ENCODE peak calls at places on chromosomes 2 and 18, in seven cellular contexts. G is mesenchymal stem cell, W is H1, E is IMR-90, B is neuronal stem cell, L is trophoblast cell, Q is mesendoderm. A is an unnamed sample.

GRCh38 chr2:156589381-156590079 is 153.4 kb downstream of the GPD2 start:
- DNase-seq in G (peak; percentile 53), W (no peak), E (peak; percentile 62), B (no peak), L (peak; percentile 59), Q (peak; percentile 52), A (no peak)

GRCh38 chr2:105287692-105288091 is 41.8 kb downstream of the TGFBRAP1 start:
- DNase-seq in G (peak; percentile 62), W (peak; percentile 61), E (peak; percentile 35), B (peak; percentile 11), L (peak; percentile 69), Q (peak; percentile 70), A (peak; percentile 65)

GRCh38 chr2:217445726-217446125 is 557.1 kb downstream of the TNS1 start:
- DNase-seq in G (peak; percentile 48), W (no peak), E (no peak), B (no peak), L (no peak), Q (no peak), A (no peak)

GRCh38 chr2:223007531-223007930 is 44.5 kb upstream of the KCNE4 start:
- DNase-seq in G (peak; percentile 81), W (no peak), E (peak; percentile 83), B (no peak), L (no peak), Q (no peak), A (no peak)

GRCh38 chr18:12645264-12645663 is 12.6 kb downstream of the SPIRE1 start:
- DNase-seq in G (no peak), W (no peak), E (no peak), B (no peak), L (peak; percentile 47), Q (no peak), A (no peak)

GRCh38 chr2:17635007-17635406 is 94.5 kb downstream of the VSNL1 start:
- DNase-seq in G (no peak), W (no peak), E (no peak), B (no peak), L (no peak), Q (no peak), A (no peak)

GRCh38 chr2:101821059-101821805 is 123.7 kb downstream of the MAP4K4 start:
- DNase-seq in G (no peak), W (no peak), E (peak; percentile 56), B (no peak), L (no peak), Q (no peak), A (no peak)

GRCh38 chr2:75489682-75490180 is 71.0 kb downstream of the EVA1A start:
- DNase-seq in G (no peak), W (no peak), E (no peak), B (no peak), L (peak; percentile 62), Q (no peak), A (no peak)

GRCh38 chr18:74725690-74726089 is 128.0 kb downstream of the ZNF407 start:
- DNase-seq in G (no peak), W (no peak), E (no peak), B (no peak), L (no peak), Q (no peak), A (no peak)

GRCh38 chr18:70490008-70490933 is 201.4 kb downstream of the SOCS6 start:
- DNase-seq in G (peak; percentile 56), W (no peak), E (peak; percentile 57), B (peak; percentile 57), L (peak; percentile 68), Q (peak; percentile 67), A (no peak)

GRCh38 chr2:240247241-240247867 is 106.9 kb upstream of the OTOS start:
- DNase-seq in G (no peak), W (no peak), E (no peak), B (no peak), L (no peak), Q (no peak), A (no peak)

GRCh38 chr2:172247203-172247602 is 144.5 kb upstream of the DLX2 start:
- DNase-seq in G (no peak), W (no peak), E (no peak), B (no peak), L (peak; percentile 51), Q (peak; percentile 74), A (no peak)

GRCh38 chr2:86556508-86556907 is 6.7 kb downstream of the CHMP3 start:
- DNase-seq in G (no peak), W (no peak), E (no peak), B (no peak), L (peak; percentile 30), Q (peak; percentile 22), A (no peak)

GRCh38 chr18:59231877-59232276 is 11.9 kb downstream of the GRP start:
- DNase-seq in G (no peak), W (no peak), E (no peak), B (no peak), L (no peak), Q (no peak), A (no peak)

GRCh38 chr2:211494085-211494484 is 937.7 kb downstream of the CPS1 start:
- DNase-seq in G (no peak), W (no peak), E (no peak), B (no peak), L (no peak), Q (no peak), A (no peak)

GRCh38 chr2:211498551-211499205 is 942.3 kb downstream of the CPS1 start:
- DNase-seq in G (no peak), W (no peak), E (no peak), B (no peak), L (no peak), Q (no peak), A (no peak)

DNA sequence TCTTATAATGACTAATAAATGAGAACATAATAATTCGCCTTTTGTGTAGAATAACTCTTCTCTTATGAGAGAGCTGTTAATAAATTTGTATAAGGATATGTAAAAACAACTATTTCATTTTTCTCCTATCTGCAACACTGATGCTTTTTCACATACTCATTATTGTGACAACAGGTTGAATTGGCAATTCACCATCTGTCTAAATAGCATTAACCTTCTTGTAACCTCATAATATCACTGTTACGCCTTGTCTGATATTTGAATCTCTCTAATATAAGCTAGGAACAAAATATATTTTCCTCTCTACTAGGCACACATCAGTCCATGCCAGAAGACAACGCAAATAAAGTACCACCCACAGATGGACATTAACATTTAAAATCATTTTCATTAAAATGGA is 938.9 kb downstream of the CPS1 start:
- DNase-seq in G (no peak), W (no peak), E (no peak), B (no peak), L (no peak), Q (no peak), A (no peak)
- H3K23ac ChIP-seq in G (no peak overlapping the region), W (no peak overlapping the region), E (no peak overlapping the region), B (no peak overlapping the region), L (no peak overlapping the region), Q (no peak overlapping the region), A (no peak overlapping the region)

DNA sequence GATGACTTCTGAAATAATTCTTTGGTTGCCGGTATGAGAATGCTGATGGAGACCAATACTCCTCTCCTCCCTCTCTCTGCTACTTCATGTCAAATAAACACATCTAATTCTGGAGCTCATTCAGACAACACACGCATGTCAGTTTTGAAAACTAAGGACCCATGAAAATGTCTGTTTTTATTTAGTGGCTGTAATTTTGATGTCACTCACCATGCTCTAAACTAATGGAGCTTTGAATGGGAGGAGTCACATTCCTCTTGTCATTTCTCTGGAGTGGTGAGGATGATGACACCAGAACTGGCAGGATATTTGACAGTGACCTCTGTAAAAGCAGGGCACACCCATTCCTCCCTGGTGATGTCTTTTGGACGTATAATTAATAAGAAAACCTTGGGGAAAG is 163.0 kb downstream of the PHLPP1 start:
- DNase-seq in G (no peak), W (no peak), E (no peak), B (no peak), L (no peak), Q (peak; percentile 47), A (no peak)
- H3K9ac ChIP-seq in G (no peak overlapping the region), W (no peak overlapping the region), E (no peak overlapping the region), B (no peak overlapping the region), L (no peak overlapping the region), Q (no peak overlapping the region), A (no peak overlapping the region)

GRCh38 chr2:42926438-42927333 is 134.3 kb upstream of the HAAO start:
- DNase-seq in G (no peak), W (no peak), E (no peak), B (no peak), L (peak; percentile 58), Q (no peak), A (no peak)
- H3K23ac ChIP-seq in G (no peak overlapping the region), W (no peak overlapping the region), E (peak overlapping the region; percentile 94), B (peak overlapping the region; percentile 3), L (no peak overlapping the region), Q (no peak overlapping the region), A (no peak overlapping the region)

GRCh38 chr2:126824663-126825062 is 74.0 kb upstream of the TEX51 start:
- DNase-seq in G (no peak), W (no peak), E (no peak), B (no peak), L (no peak), Q (no peak), A (no peak)

GRCh38 chr2:126822921-126823320 is 75.8 kb upstream of the TEX51 start:
- DNase-seq in G (no peak), W (no peak), E (no peak), B (no peak), L (no peak), Q (no peak), A (no peak)

GRCh38 chr2:126827371-126827770 is 71.3 kb upstream of the TEX51 start:
- DNase-seq in G (no peak), W (no peak), E (no peak), B (peak; percentile 17), L (no peak), Q (peak; percentile 14), A (no peak)

GRCh38 chr2:126823951-126824350 is 74.7 kb upstream of the TEX51 start:
- DNase-seq in G (no peak), W (no peak), E (no peak), B (no peak), L (no peak), Q (no peak), A (no peak)

GRCh38 chr2:126825306-126825705 is 73.4 kb upstream of the TEX51 start:
- DNase-seq in G (no peak), W (no peak), E (no peak), B (no peak), L (no peak), Q (no peak), A (no peak)
- H3K9ac ChIP-seq in G (no peak overlapping the region), W (no peak overlapping the region), E (no peak overlapping the region), B (no peak overlapping the region), L (no peak overlapping the region), Q (no peak overlapping the region), A (no peak overlapping the region)

DNA sequence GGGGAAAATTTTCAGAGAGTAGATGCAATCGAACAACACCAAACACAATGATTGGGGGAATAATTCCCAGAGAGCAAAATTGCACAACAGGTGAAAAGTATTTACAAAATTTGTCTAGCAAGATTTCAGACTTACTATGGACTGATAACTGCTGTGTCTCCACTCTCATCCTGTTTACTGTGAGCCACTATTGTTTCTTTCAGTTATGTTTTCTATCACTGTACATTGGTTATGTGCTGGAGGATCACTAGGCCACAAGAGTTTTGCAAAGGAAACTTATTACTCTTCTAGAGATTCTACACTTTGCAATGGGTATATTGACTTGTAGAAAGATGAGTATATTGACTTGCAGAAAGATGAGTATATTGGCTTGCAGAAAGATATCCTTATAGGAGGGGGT is 934.1 kb upstream of the CRIM1 start:
- DNase-seq in G (no peak), W (no peak), E (no peak), B (no peak), L (no peak), Q (no peak), A (no peak)
- H3K23ac ChIP-seq in G (no peak overlapping the region), W (no peak overlapping the region), E (no peak overlapping the region), B (no peak overlapping the region), L (no peak overlapping the region), Q (no peak overlapping the region), A (no peak overlapping the region)

A was measured in H9.